ENCODE peak calls at places on chromosome 6, in ten cellular contexts. One of them, this sample, is unnamed.

GRCh38 chr6:3813150-3813780 is 35.9 kb upstream of the FAM50B start:
- DNase-seq in GM23248: peak; percentile 80
- DNase-seq in A172: peak; percentile 86
- DNase-seq in IMR-90: peak; percentile 56
- DNase-seq in germinal center: no peak
- DNase-seq in activated T-helper 1 cell treated with anti-CD3 and anti-CD28 coated beads, Interleukin-12 subunit alpha, Interleukin-12 subunit beta, Interleukin-2, Interleukin-4 antibody, amounts not matched to agents 30 ng/mL and 10 ng/mL and 1 ng/mL, durations not matched to agents 14 hours and 24 hours and 36 hours: no peak
- DNase-seq in T-helper 9 cell: no peak
- DNase-seq in astrocyte of the spinal cord: peak; percentile 47
- DNase-seq in spleen: peak; percentile 82
- DNase-seq in SIG-M5: no peak
- DNase-seq in this sample: peak; percentile 43

GRCh38 chr6:21115111-21115510 is 478.4 kb upstream of the SOX4 start:
- DNase-seq in GM23248: peak; percentile 30
- DNase-seq in A172: peak; percentile 13
- DNase-seq in IMR-90: peak; percentile 42
- DNase-seq in germinal center: no peak
- DNase-seq in activated T-helper 1 cell treated with anti-CD3 and anti-CD28 coated beads, Interleukin-12 subunit alpha, Interleukin-12 subunit beta, Interleukin-2, Interleukin-4 antibody, amounts not matched to agents 30 ng/mL and 10 ng/mL and 1 ng/mL, durations not matched to agents 14 hours and 24 hours and 36 hours: no peak
- DNase-seq in T-helper 9 cell: no peak
- DNase-seq in astrocyte of the spinal cord: peak; percentile 69
- DNase-seq in spleen: no peak
- DNase-seq in SIG-M5: no peak
- DNase-seq in this sample: no peak

GRCh38 chr6:37653933-37654565 is 43.6 kb downstream of the MDGA1 start:
- DNase-seq in GM23248: peak; percentile 33
- DNase-seq in A172: peak; percentile 62
- DNase-seq in IMR-90: peak; percentile 34
- DNase-seq in germinal center: peak; percentile 73
- DNase-seq in activated T-helper 1 cell treated with anti-CD3 and anti-CD28 coated beads, Interleukin-12 subunit alpha, Interleukin-12 subunit beta, Interleukin-2, Interleukin-4 antibody, amounts not matched to agents 30 ng/mL and 10 ng/mL and 1 ng/mL, durations not matched to agents 14 hours and 24 hours and 36 hours: peak; percentile 34
- DNase-seq in T-helper 9 cell: no peak
- DNase-seq in astrocyte of the spinal cord: peak; percentile 39
- DNase-seq in spleen: no peak
- DNase-seq in SIG-M5: no peak
- DNase-seq in this sample: peak; percentile 55

GRCh38 chr6:55980627-55981211 is 105.3 kb upstream of the BMP5 start:
- DNase-seq in GM23248: peak; percentile 67
- DNase-seq in A172: peak; percentile 33
- DNase-seq in IMR-90: peak; percentile 41
- DNase-seq in germinal center: peak; percentile 2
- DNase-seq in activated T-helper 1 cell treated with anti-CD3 and anti-CD28 coated beads, Interleukin-12 subunit alpha, Interleukin-12 subunit beta, Interleukin-2, Interleukin-4 antibody, amounts not matched to agents 30 ng/mL and 10 ng/mL and 1 ng/mL, durations not matched to agents 14 hours and 24 hours and 36 hours: no peak
- DNase-seq in T-helper 9 cell: no peak
- DNase-seq in astrocyte of the spinal cord: peak; percentile 50
- DNase-seq in spleen: no peak
- DNase-seq in SIG-M5: no peak
- DNase-seq in this sample: peak; percentile 37

GRCh38 chr6:74057326-74057725 is 361.3 kb downstream of the CD109 start:
- DNase-seq in GM23248: peak; percentile 32
- DNase-seq in A172: no peak
- DNase-seq in IMR-90: peak; percentile 64
- DNase-seq in germinal center: no peak
- DNase-seq in activated T-helper 1 cell treated with anti-CD3 and anti-CD28 coated beads, Interleukin-12 subunit alpha, Interleukin-12 subunit beta, Interleukin-2, Interleukin-4 antibody, amounts not matched to agents 30 ng/mL and 10 ng/mL and 1 ng/mL, durations not matched to agents 14 hours and 24 hours and 36 hours: no peak
- DNase-seq in T-helper 9 cell: no peak
- DNase-seq in astrocyte of the spinal cord: no peak
- DNase-seq in spleen: no peak
- DNase-seq in SIG-M5: no peak
- DNase-seq in this sample: no peak

GRCh38 chr6:16374796-16375195 is 136.4 kb downstream of the GMPR start:
- DNase-seq in GM23248: no peak
- DNase-seq in A172: no peak
- DNase-seq in IMR-90: no peak
- DNase-seq in germinal center: peak; percentile 47
- DNase-seq in activated T-helper 1 cell treated with anti-CD3 and anti-CD28 coated beads, Interleukin-12 subunit alpha, Interleukin-12 subunit beta, Interleukin-2, Interleukin-4 antibody, amounts not matched to agents 30 ng/mL and 10 ng/mL and 1 ng/mL, durations not matched to agents 14 hours and 24 hours and 36 hours: no peak
- DNase-seq in T-helper 9 cell: no peak
- DNase-seq in astrocyte of the spinal cord: no peak
- DNase-seq in spleen: no peak
- DNase-seq in SIG-M5: no peak
- DNase-seq in this sample: no peak

GRCh38 chr6:41541364-41541763 is 4.8 kb upstream of the FOXP4 start:
- DNase-seq in GM23248: no peak
- DNase-seq in A172: no peak
- DNase-seq in IMR-90: no peak
- DNase-seq in germinal center: no peak
- DNase-seq in activated T-helper 1 cell treated with anti-CD3 and anti-CD28 coated beads, Interleukin-12 subunit alpha, Interleukin-12 subunit beta, Interleukin-2, Interleukin-4 antibody, amounts not matched to agents 30 ng/mL and 10 ng/mL and 1 ng/mL, durations not matched to agents 14 hours and 24 hours and 36 hours: no peak
- DNase-seq in T-helper 9 cell: no peak
- DNase-seq in astrocyte of the spinal cord: no peak
- DNase-seq in spleen: no peak
- DNase-seq in SIG-M5: no peak
- DNase-seq in this sample: no peak

GRCh38 chr6:52361347-52361944 is 505 bp upstream of the PAQR8 start:
- DNase-seq in GM23248: peak; percentile 58
- DNase-seq in A172: no peak
- DNase-seq in IMR-90: peak; percentile 4
- DNase-seq in germinal center: peak; percentile 46
- DNase-seq in activated T-helper 1 cell treated with anti-CD3 and anti-CD28 coated beads, Interleukin-12 subunit alpha, Interleukin-12 subunit beta, Interleukin-2, Interleukin-4 antibody, amounts not matched to agents 30 ng/mL and 10 ng/mL and 1 ng/mL, durations not matched to agents 14 hours and 24 hours and 36 hours: no peak
- DNase-seq in T-helper 9 cell: peak; percentile 13
- DNase-seq in astrocyte of the spinal cord: peak; percentile 8
- DNase-seq in spleen: peak; percentile 80
- DNase-seq in SIG-M5: no peak
- DNase-seq in this sample: no peak

GRCh38 chr6:96116674-96117073 is 100.9 kb downstream of the FUT9 start:
- DNase-seq in GM23248: no peak
- DNase-seq in A172: no peak
- DNase-seq in IMR-90: no peak
- DNase-seq in germinal center: no peak
- DNase-seq in activated T-helper 1 cell treated with anti-CD3 and anti-CD28 coated beads, Interleukin-12 subunit alpha, Interleukin-12 subunit beta, Interleukin-2, Interleukin-4 antibody, amounts not matched to agents 30 ng/mL and 10 ng/mL and 1 ng/mL, durations not matched to agents 14 hours and 24 hours and 36 hours: no peak
- DNase-seq in T-helper 9 cell: no peak
- DNase-seq in astrocyte of the spinal cord: no peak
- DNase-seq in spleen: no peak
- DNase-seq in SIG-M5: no peak
- DNase-seq in this sample: no peak

GRCh38 chr6:135853986-135854385 is 2.5 kb downstream of the PDE7B start:
- DNase-seq in GM23248: peak; percentile 44
- DNase-seq in A172: no peak
- DNase-seq in IMR-90: no peak
- DNase-seq in germinal center: no peak
- DNase-seq in activated T-helper 1 cell treated with anti-CD3 and anti-CD28 coated beads, Interleukin-12 subunit alpha, Interleukin-12 subunit beta, Interleukin-2, Interleukin-4 antibody, amounts not matched to agents 30 ng/mL and 10 ng/mL and 1 ng/mL, durations not matched to agents 14 hours and 24 hours and 36 hours: no peak
- DNase-seq in T-helper 9 cell: no peak
- DNase-seq in astrocyte of the spinal cord: no peak
- DNase-seq in spleen: no peak
- DNase-seq in SIG-M5: no peak
- DNase-seq in this sample: no peak

GRCh38 chr6:143811492-143812157 is 31.5 kb upstream of the LTV1 start:
- DNase-seq in GM23248: no peak
- DNase-seq in A172: no peak
- DNase-seq in IMR-90: peak; percentile 26
- DNase-seq in germinal center: no peak
- DNase-seq in activated T-helper 1 cell treated with anti-CD3 and anti-CD28 coated beads, Interleukin-12 subunit alpha, Interleukin-12 subunit beta, Interleukin-2, Interleukin-4 antibody, amounts not matched to agents 30 ng/mL and 10 ng/mL and 1 ng/mL, durations not matched to agents 14 hours and 24 hours and 36 hours: no peak
- DNase-seq in T-helper 9 cell: no peak
- DNase-seq in astrocyte of the spinal cord: no peak
- DNase-seq in spleen: no peak
- DNase-seq in SIG-M5: no peak
- DNase-seq in this sample: no peak

This sample was measured in H4.